ENCODE peak calls at places on chromosomes 7 and 10, in six cellular contexts. F, U, O, S, I and W are unnamed samples. For H3K4me1, the result is how much of the 10 kb centered on the place peaks cover.

GRCh38 chr7:130297628-130298027 is 4.7 kb downstream of the CPA4 start:
- DNase-seq in F (no peak), U (no peak), O (no peak), S (no peak), I (no peak), W (no peak)

GRCh38 chr7:11141541-11141940 is 167.9 kb downstream of the PHF14 start:
- DNase-seq in F (no peak), U (no peak), O (no peak), S (no peak), I (no peak), W (no peak)

GRCh38 chr10:33265621-33266020 is 68.8 kb downstream of the NRP1 start:
- DNase-seq in F (no peak), U (peak), O (no peak), S (no peak), I (no peak), W (no peak)

GRCh38 chr7:123431075-123431614 is 103.2 kb downstream of the IQUB start:
- DNase-seq in F (no peak), U (no peak), O (no peak), S (no peak), I (no peak), W (no peak)

GRCh38 chr7:77479536-77480088 is 57.5 kb upstream of the PTPN12 start:
- DNase-seq in F (no peak), U (no peak), O (no peak), S (no peak), I (no peak), W (peak)

GRCh38 chr10:88892223-88892967 is 12.3 kb downstream of the STAMBPL1 start:
- DNase-seq in F (no peak), U (no peak), O (no peak), S (peak), I (no peak), W (no peak)

GRCh38 chr7:78284945-78285344 is 486.4 kb downstream of the PHTF2 start:
- DNase-seq in F (no peak), U (no peak), O (no peak), S (no peak), I (no peak), W (no peak)

GRCh38 chr7:108920490-108920889 is 350.8 kb downstream of the DNAJB9 start:
- DNase-seq in F (no peak), U (no peak), O (no peak), S (no peak), I (no peak), W (no peak)

GRCh38 chr7:75531359-75531821 is 39.3 kb downstream of the SPDYE5 start:
- DNase-seq in F (no peak), U (no peak), O (peak), S (no peak), I (peak), W (peak)

GRCh38 chr10:3433131-3433530 is 260.5 kb upstream of the PITRM1 start:
- DNase-seq in F (no peak), U (no peak), O (no peak), S (no peak), I (no peak), W (no peak)

GRCh38 chr10:53808677-53809076 is 992.4 kb downstream of the PCDH15 start:
- DNase-seq in F (no peak), U (no peak), O (no peak), S (no peak), I (no peak), W (peak)

GRCh38 chr10:8245131-8246117 is 190.9 kb downstream of the GATA3 start:
- DNase-seq in F (no peak), U (peak), O (no peak), S (no peak), I (no peak), W (no peak)

GRCh38 chr7:116632349-116632748 is 39.6 kb upstream of the MET start:
- DNase-seq in F (no peak), U (no peak), O (no peak), S (no peak), I (no peak), W (no peak)

GRCh38 chr10:61662794-61663259 is at the start of gene CABCOCO1:
- DNase-seq in F (peak), U (peak), O (peak), S (peak), I (peak), W (no peak)

GRCh38 chr10:52400564-52400963 is 86.5 kb downstream of the DKK1 start:
- DNase-seq in F (no peak), U (no peak), O (no peak), S (peak), I (no peak), W (no peak)

GRCh38 chr7:65980478-65981250 is 1.3 kb downstream of the GUSB start:
- DNase-seq in F (peak), U (peak), O (peak), S (peak), I (peak), W (no peak)

GRCh38 chr7:47737606-47738005 is 155.7 kb upstream of the TNS3 start:
- DNase-seq in F (no peak), U (no peak), O (no peak), S (no peak), I (no peak), W (peak)

GRCh38 chr7:129889133-129889854 is 63.5 kb downstream of the UBE2H start:
- DNase-seq in F (no peak), U (no peak), O (no peak), S (no peak), I (no peak), W (no peak)

GRCh38 chr10:93775330-93775729 is 17.6 kb downstream of the LGI1 start:
- DNase-seq in F (no peak), U (no peak), O (no peak), S (no peak), I (no peak), W (no peak)

GRCh38 chr7:98945852-98946251 is 67.5 kb downstream of the TRRAP start:
- DNase-seq in F (no peak), U (no peak), O (no peak), S (no peak), I (no peak), W (no peak)

GRCh38 chr7:6290345-6290744 is 17.9 kb upstream of the CYTH3 start:
- DNase-seq in F (no peak), U (no peak), O (no peak), S (no peak), I (no peak), W (no peak)

GRCh38 chr7:37377231-37377630 is 71.4 kb downstream of the ELMO1 start:
- DNase-seq in F (no peak), U (no peak), O (no peak), S (no peak), I (no peak), W (no peak)

GRCh38 chr7:66952343-66953043 is 31.5 kb downstream of the TMEM248 start:
- DNase-seq in F (no peak), U (peak), O (no peak), S (peak), I (no peak), W (no peak)

GRCh38 chr10:49106451-49106850 is 8.9 kb downstream of the VSTM4 start:
- DNase-seq in F (peak), U (no peak), O (no peak), S (no peak), I (peak), W (no peak)

GRCh38 chr10:77629775-77630565 is 7.6 kb downstream of the KCNMA1 start:
- DNase-seq in F (no peak), U (no peak), O (no peak), S (peak), I (no peak), W (no peak)

GRCh38 chr7:149147730-149148653 is 739 bp downstream of the ZNF398 start:
- DNase-seq in F (peak), U (peak), O (peak), S (peak), I (peak), W (peak)

GRCh38 chr7:46838463-46838862 is 743.4 kb downstream of the TNS3 start:
- DNase-seq in F (no peak), U (no peak), O (no peak), S (no peak), I (no peak), W (no peak)

GRCh38 chr7:113878394-113878992 is 40.3 kb downstream of the PPP1R3A start:
- DNase-seq in F (no peak), U (no peak), O (no peak), S (no peak), I (no peak), W (no peak)

GRCh38 chr10:67119648-67120047 is 193.8 kb downstream of the LRRTM3 start:
- DNase-seq in F (no peak), U (no peak), O (no peak), S (no peak), I (no peak), W (peak)

GRCh38 chr7:139773372-139773771 is 4.4 kb downstream of the HIPK2 start:
- DNase-seq in F (no peak), U (no peak), O (no peak), S (no peak), I (no peak), W (no peak)
- H3K4me1 ChIP-seq in F (under half), U (under half), O (under half), S (under half), I (half or more), W (under half)

GRCh38 chr7:88101769-88102168 is 118.1 kb downstream of the SRI start:
- DNase-seq in F (no peak), U (no peak), O (no peak), S (no peak), I (no peak), W (no peak)

GRCh38 chr7:88102686-88103085 is 117.2 kb downstream of the SRI start:
- DNase-seq in F (no peak), U (no peak), O (no peak), S (no peak), I (no peak), W (peak)

GRCh38 chr7:88106430-88106829 is 113.4 kb downstream of the SRI start:
- DNase-seq in F (no peak), U (no peak), O (no peak), S (no peak), I (no peak), W (no peak)

GRCh38 chr7:88105231-88105630 is 114.6 kb downstream of the SRI start:
- DNase-seq in F (no peak), U (no peak), O (no peak), S (no peak), I (no peak), W (no peak)

GRCh38 chr7:88104732-88105131 is 115.1 kb downstream of the SRI start:
- DNase-seq in F (no peak), U (no peak), O (no peak), S (no peak), I (no peak), W (no peak)
- H3K4me3 ChIP-seq in F (no peak), U (no peak), O (no peak), S (no peak), I (no peak), W (no peak)

DNA sequence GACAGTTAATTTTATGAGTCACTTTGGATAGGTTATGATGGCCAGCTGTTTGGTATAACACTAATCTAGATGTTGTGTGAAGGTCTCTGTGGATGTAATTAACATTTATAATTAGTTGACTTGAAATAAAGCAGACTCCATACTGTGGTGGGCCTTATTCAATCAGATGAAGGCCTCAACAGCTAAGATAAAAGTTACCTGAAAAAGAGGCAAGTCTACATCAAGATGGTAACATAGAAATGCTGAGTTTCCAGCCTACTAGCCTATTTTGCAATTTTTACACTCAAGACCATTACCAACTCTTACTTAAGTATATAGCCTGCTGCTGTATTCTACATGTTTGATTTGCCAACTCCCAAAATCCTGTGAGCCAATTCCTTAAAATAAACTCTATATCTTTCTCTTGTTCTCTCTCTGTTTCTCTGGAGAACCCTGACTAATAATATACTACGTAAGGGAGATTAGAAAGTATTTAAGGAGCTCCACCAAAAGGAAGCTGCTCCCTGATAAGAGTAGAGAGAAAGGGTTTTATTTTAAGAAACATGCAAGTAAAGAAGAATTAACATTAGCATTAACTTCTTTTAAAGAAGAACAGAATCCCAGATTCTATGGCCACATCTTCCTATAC is 42.7 kb downstream of the ZNF438 start:
- DNase-seq in F (no peak), U (no peak), O (no peak), S (peak), I (no peak), W (no peak)
- H3K4me1 ChIP-seq in F (under half), U (under half), O (under half), S (under half), I (half or more), W (under half)

GRCh38 chr10:91528080-91528479 is 104.8 kb downstream of the PPP1R3C start:
- DNase-seq in F (no peak), U (peak), O (no peak), S (no peak), I (no peak), W (no peak)
- H3K4me3 ChIP-seq in F (no peak), U (no peak), O (no peak), S (no peak), I (no peak), W (no peak)

GRCh38 chr10:120996456-120997053 is 145.4 kb downstream of the WDR11 start:
- DNase-seq in F (no peak), U (peak), O (no peak), S (no peak), I (no peak), W (no peak)

GRCh38 chr10:120998782-120999285 is 147.7 kb downstream of the WDR11 start:
- DNase-seq in F (no peak), U (no peak), O (no peak), S (no peak), I (no peak), W (no peak)

GRCh38 chr10:120995768-120996167 is 144.6 kb downstream of the WDR11 start:
- DNase-seq in F (no peak), U (no peak), O (no peak), S (no peak), I (no peak), W (no peak)

GRCh38 chr10:120998251-120998650 is 147.1 kb downstream of the WDR11 start:
- DNase-seq in F (no peak), U (no peak), O (no peak), S (no peak), I (no peak), W (no peak)

DNA sequence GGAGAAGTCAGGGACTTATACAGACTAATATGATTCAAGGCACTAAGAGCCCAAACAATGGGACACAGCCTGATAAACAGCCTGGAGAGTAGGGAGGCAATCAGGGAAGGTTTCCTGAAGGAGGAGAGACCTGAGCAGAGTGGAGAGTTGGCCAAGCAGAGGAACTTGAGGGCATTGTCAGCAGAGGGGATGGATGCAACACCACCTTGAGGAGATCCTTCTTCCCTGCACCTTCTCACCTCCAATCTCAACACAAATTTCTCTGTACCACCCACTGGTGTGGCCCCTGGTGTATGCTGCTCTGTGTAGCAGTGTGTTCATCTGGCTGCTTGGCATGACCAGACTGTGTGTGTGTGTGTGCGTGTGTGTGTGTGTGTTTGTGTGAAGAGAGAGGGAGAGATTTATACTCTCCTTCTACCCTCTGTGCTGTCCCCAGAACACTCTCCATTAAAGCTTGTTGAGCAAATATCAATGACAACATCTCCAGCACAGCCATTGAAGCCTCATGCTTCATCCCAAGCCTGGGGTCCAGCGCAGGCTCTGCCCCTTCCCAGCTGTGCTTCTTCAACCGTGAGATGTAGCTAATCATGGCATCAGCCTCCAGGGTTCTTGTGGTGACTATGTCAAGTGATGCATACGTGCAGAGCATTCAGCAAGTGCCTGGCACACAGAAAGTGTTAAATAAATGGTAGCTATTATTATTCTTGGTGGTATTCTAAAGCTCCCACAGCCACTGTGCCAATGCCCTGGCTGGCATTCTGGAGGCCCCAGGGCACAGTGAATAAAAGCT is 146.3 kb downstream of the WDR11 start:
- DNase-seq in F (no peak), U (no peak), O (no peak), S (no peak), I (no peak), W (no peak)
- H3K4me1 ChIP-seq in F (under half), U (under half), O (under half), S (under half), I (under half), W (under half)

DNA sequence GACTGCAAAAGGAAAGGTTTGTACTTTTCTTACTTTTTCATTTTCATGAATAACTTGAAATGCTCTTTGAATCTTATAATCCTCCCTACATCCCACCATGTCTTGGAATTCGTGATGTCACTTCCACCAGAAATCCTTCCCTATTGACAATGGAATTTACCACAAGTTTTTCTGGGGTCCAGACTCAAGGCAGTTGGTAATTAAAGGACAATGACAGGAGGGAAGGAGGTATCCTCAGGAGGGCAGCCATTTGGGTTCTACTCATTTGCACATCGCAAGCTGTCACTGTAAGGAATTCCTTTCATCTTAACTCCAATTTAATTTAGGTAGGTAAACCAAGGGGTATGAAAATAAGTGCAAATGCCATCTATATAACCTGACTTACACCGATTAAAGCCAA is 21.9 kb downstream of the LRRC17 start:
- DNase-seq in F (no peak), U (no peak), O (no peak), S (no peak), I (no peak), W (no peak)
- H3K4me3 ChIP-seq in F (peak), U (no peak), O (no peak), S (no peak), I (no peak), W (no peak)